ENCODE peak calls at places on chromosomes 7 and 10, in five cellular contexts. E is stomach; T is smooth muscle cell of the brain vasculature; P is CD4-positive, CD25-positive, alpha-beta regulatory T cell; Z is stimulated activated naive CD4-positive, alpha-beta T cell. M is an unnamed sample.

GRCh38 chr10:89235073-89235798 is 16.3 kb downstream of the LIPA start:
- DNase-seq in E (no peak), T (no peak), P (no peak), Z (no peak), M (peak; percentile 93)

GRCh38 chr10:86954681-86955500 is 2.5 kb downstream of the MMRN2 start:
- DNase-seq in E (no peak), T (no peak), P (no peak), Z (no peak), M (no peak)

GRCh38 chr7:47480576-47481538 is 101.1 kb downstream of the TNS3 start:
- DNase-seq in E (no peak), T (no peak), P (no peak), Z (no peak), M (no peak)

GRCh38 chr10:103712898-103713498 is 142.4 kb downstream of the SH3PXD2A start:
- DNase-seq in E (peak; percentile 88), T (peak; percentile 57), P (peak; percentile 74), Z (peak; percentile 64), M (peak; percentile 89)

GRCh38 chr10:20956843-20957242 is 59.7 kb upstream of the NEBL start:
- DNase-seq in E (no peak), T (no peak), P (no peak), Z (no peak), M (no peak)

GRCh38 chr7:98105942-98106544 is 619 bp upstream of the LMTK2 start:
- DNase-seq in E (no peak), T (no peak), P (no peak), Z (no peak), M (peak; percentile 66)

GRCh38 chr10:133461841-133462240 is 8.1 kb downstream of the SCART1 start:
- DNase-seq in E (no peak), T (no peak), P (no peak), Z (no peak), M (no peak)

GRCh38 chr7:77538186-77538907 is 1.3 kb downstream of the PTPN12 start:
- DNase-seq in E (peak; percentile 82), T (peak; percentile 73), P (no peak), Z (no peak), M (peak; percentile 94)

GRCh38 chr7:27190284-27190748 is 5.3 kb upstream of the HOXA11 start:
- DNase-seq in E (peak; percentile 4), T (no peak), P (no peak), Z (no peak), M (peak; percentile 29)

GRCh38 chr7:43678315-43678714 is 51.0 kb downstream of the COA1 start:
- DNase-seq in E (no peak), T (no peak), P (no peak), Z (no peak), M (no peak)

GRCh38 chr10:11017575-11018425 is at the start of gene CELF2:
- DNase-seq in E (peak; percentile 62), T (no peak), P (peak; percentile 28), Z (peak; percentile 30), M (peak; percentile 75)

GRCh38 chr10:125782661-125783060 is 7.0 kb upstream of the MMP21 start:
- DNase-seq in E (no peak), T (no peak), P (no peak), Z (no peak), M (no peak)

GRCh38 chr7:156222151-156222550 is 409.9 kb upstream of the SHH start:
- DNase-seq in E (no peak), T (no peak), P (no peak), Z (no peak), M (no peak)

GRCh38 chr7:26182706-26183105 is 17.8 kb downstream of the HNRNPA2B1 start:
- DNase-seq in E (no peak), T (no peak), P (no peak), Z (no peak), M (no peak)

GRCh38 chr10:677750-678661 is 11.5 kb downstream of the DIP2C start:
- DNase-seq in E (no peak), T (no peak), P (no peak), Z (no peak), M (no peak)

M was measured in suprapubic skin.